ENCODE peak calls at places on chromosomes 1 and 21, in nine cellular contexts. N is stimulated activated CD4-positive, alpha-beta T cell treated with anti-CD3 and anti-CD28 coated beads, Interleukin-1b, Interleukin-23, amount 100 ng/mL, for 24 hours; I is cardiac fibroblast; Y is MCF 10A; E is NCI-H510A; T is Ammon's horn; Q is heart left ventricle; G is myocyte; V is GM13976. F is an unnamed sample.

GRCh38 chr1:86773331-86774288 is 69.2 kb downstream of the SH3GLB1 start:
- DNase-seq in N (no peak), I (peak), Y (peak), E (no peak), T (no peak), Q (no peak), G (no peak), V (no peak), F (no peak)

GRCh38 chr1:29321176-29321575 is 84.9 kb downstream of the PTPRU start:
- DNase-seq in N (no peak), I (no peak), Y (no peak), E (no peak), T (no peak), Q (no peak), G (no peak), V (no peak), F (no peak)

GRCh38 chr1:1024421-1025415 is 4.8 kb downstream of the AGRN start:
- DNase-seq in N (no peak), I (peak), Y (peak), E (no peak), T (no peak), Q (no peak), G (no peak), V (no peak), F (no peak)

GRCh38 chr1:179081696-179082307 is at the start of gene TOR3A:
- DNase-seq in N (no peak), I (peak), Y (peak), E (peak), T (peak), Q (peak), G (peak), V (peak), F (peak)

GRCh38 chr1:232561381-232561780 is 68.6 kb downstream of the SIPA1L2 start:
- DNase-seq in N (no peak), I (no peak), Y (no peak), E (no peak), T (no peak), Q (no peak), G (no peak), V (no peak), F (no peak)

GRCh38 chr1:88979054-88979748 is 13.2 kb downstream of the KYAT3 start:
- DNase-seq in N (no peak), I (no peak), Y (no peak), E (no peak), T (no peak), Q (no peak), G (no peak), V (no peak), F (no peak)

GRCh38 chr1:25700124-25700523 is 83.5 kb downstream of the MAN1C1 start:
- DNase-seq in N (no peak), I (peak), Y (no peak), E (no peak), T (peak), Q (peak), G (peak), V (no peak), F (no peak)

GRCh38 chr1:8880068-8880676 is 1.7 kb upstream of the ENO1 start:
- DNase-seq in N (no peak), I (peak), Y (peak), E (no peak), T (peak), Q (peak), G (peak), V (peak), F (no peak)

GRCh38 chr1:111228748-111229126 is 1.2 kb downstream of the CHI3L2 start:
- DNase-seq in N (no peak), I (no peak), Y (no peak), E (no peak), T (no peak), Q (no peak), G (no peak), V (no peak), F (no peak)

GRCh38 chr1:17755120-17755519 is at the start of gene ACTL8:
- DNase-seq in N (no peak), I (no peak), Y (no peak), E (no peak), T (no peak), Q (no peak), G (no peak), V (no peak), F (no peak)

GRCh38 chr1:92876351-92876750 is 44.5 kb downstream of the RPL5 start:
- DNase-seq in N (no peak), I (no peak), Y (no peak), E (no peak), T (no peak), Q (no peak), G (no peak), V (no peak), F (no peak)

GRCh38 chr1:36643391-36644270 is 160.9 kb upstream of the CSF3R start:
- DNase-seq in N (no peak), I (no peak), Y (no peak), E (no peak), T (no peak), Q (no peak), G (no peak), V (no peak), F (no peak)

GRCh38 chr21:28832013-28832714 is 160.5 kb downstream of the LTN1 start:
- DNase-seq in N (no peak), I (peak), Y (peak), E (no peak), T (no peak), Q (no peak), G (no peak), V (no peak), F (no peak)

GRCh38 chr1:41400235-41400634 is 39.0 kb downstream of the FOXO6 start:
- DNase-seq in N (no peak), I (no peak), Y (no peak), E (no peak), T (no peak), Q (no peak), G (no peak), V (no peak), F (no peak)

GRCh38 chr1:234758851-234759250 is 148.9 kb upstream of the IRF2BP2 start:
- DNase-seq in N (no peak), I (no peak), Y (no peak), E (no peak), T (no peak), Q (no peak), G (no peak), V (peak), F (no peak)

GRCh38 chr1:27862671-27863551 is 9.4 kb upstream of the THEMIS2 start:
- DNase-seq in N (no peak), I (peak), Y (peak), E (no peak), T (peak), Q (peak), G (peak), V (peak), F (no peak)

GRCh38 chr1:116693759-116694482 is 26.4 kb upstream of the IGSF3 start:
- DNase-seq in N (no peak), I (peak), Y (peak), E (no peak), T (no peak), Q (no peak), G (peak), V (no peak), F (no peak)

GRCh38 chr1:30761312-30762151 is 4.0 kb upstream of the LAPTM5 start:
- DNase-seq in N (no peak), I (peak), Y (no peak), E (no peak), T (no peak), Q (no peak), G (peak), V (no peak), F (no peak)